ENCODE peak calls at places on chromosomes 3 and 15, in nine cellular contexts. One of them, this sample, is unnamed.

GRCh38 chr15:28123408-28124023 is 24.4 kb upstream of the OCA2 start:
- DNase-seq in brain microvascular endothelial cell: peak; percentile 84
- DNase-seq in right atrium auricular region: peak; percentile 72
- DNase-seq in IMR-90: peak; percentile 76
- DNase-seq in neural crest cell: peak; percentile 81
- DNase-seq in choroid plexus epithelial cell: peak; percentile 88
- DNase-seq in A549: peak; percentile 83
- DNase-seq in OCI-LY7: peak; percentile 60
- DNase-seq in fibroblast of the aortic adventitia: peak; percentile 64
- DNase-seq in this sample: peak; percentile 68

GRCh38 chr3:108914774-108915641 is 38.7 kb downstream of the GUCA1C start:
- DNase-seq in brain microvascular endothelial cell: peak; percentile 61
- DNase-seq in right atrium auricular region: no peak
- DNase-seq in IMR-90: peak; percentile 63
- DNase-seq in neural crest cell: peak; percentile 40
- DNase-seq in choroid plexus epithelial cell: peak; percentile 83
- DNase-seq in A549: peak; percentile 57
- DNase-seq in OCI-LY7: peak; percentile 56
- DNase-seq in fibroblast of the aortic adventitia: peak; percentile 64
- DNase-seq in this sample: peak; percentile 56

GRCh38 chr3:11391930-11392688 is 119.9 kb downstream of the ATG7 start:
- DNase-seq in brain microvascular endothelial cell: peak; percentile 70
- DNase-seq in right atrium auricular region: no peak
- DNase-seq in IMR-90: peak; percentile 59
- DNase-seq in neural crest cell: no peak
- DNase-seq in choroid plexus epithelial cell: peak; percentile 88
- DNase-seq in A549: no peak
- DNase-seq in OCI-LY7: no peak
- DNase-seq in fibroblast of the aortic adventitia: peak; percentile 71
- DNase-seq in this sample: peak; percentile 87

GRCh38 chr3:107797586-107797985 is 274.8 kb downstream of the BBX start:
- DNase-seq in brain microvascular endothelial cell: no peak
- DNase-seq in right atrium auricular region: no peak
- DNase-seq in IMR-90: no peak
- DNase-seq in neural crest cell: no peak
- DNase-seq in choroid plexus epithelial cell: no peak
- DNase-seq in A549: no peak
- DNase-seq in OCI-LY7: no peak
- DNase-seq in fibroblast of the aortic adventitia: peak; percentile 7
- DNase-seq in this sample: no peak

GRCh38 chr3:115217678-115218451 is 70.8 kb upstream of the ZBTB20 start:
- DNase-seq in brain microvascular endothelial cell: peak; percentile 70
- DNase-seq in right atrium auricular region: no peak
- DNase-seq in IMR-90: peak; percentile 71
- DNase-seq in neural crest cell: peak; percentile 55
- DNase-seq in choroid plexus epithelial cell: peak; percentile 83
- DNase-seq in A549: peak; percentile 22
- DNase-seq in OCI-LY7: peak; percentile 27
- DNase-seq in fibroblast of the aortic adventitia: peak; percentile 94
- DNase-seq in this sample: peak; percentile 64

GRCh38 chr3:152060701-152061100 is 187.3 kb downstream of the SUCNR1 start:
- DNase-seq in brain microvascular endothelial cell: no peak
- DNase-seq in right atrium auricular region: no peak
- DNase-seq in IMR-90: no peak
- DNase-seq in neural crest cell: no peak
- DNase-seq in choroid plexus epithelial cell: no peak
- DNase-seq in A549: no peak
- DNase-seq in OCI-LY7: no peak
- DNase-seq in fibroblast of the aortic adventitia: no peak
- DNase-seq in this sample: peak; percentile 36

GRCh38 chr3:129036234-129037092 is 24.1 kb upstream of the GP9 start:
- DNase-seq in brain microvascular endothelial cell: no peak
- DNase-seq in right atrium auricular region: no peak
- DNase-seq in IMR-90: no peak
- DNase-seq in neural crest cell: no peak
- DNase-seq in choroid plexus epithelial cell: no peak
- DNase-seq in A549: no peak
- DNase-seq in OCI-LY7: no peak
- DNase-seq in fibroblast of the aortic adventitia: no peak
- DNase-seq in this sample: no peak

GRCh38 chr3:5294360-5294759 is 106.9 kb downstream of the EDEM1 start:
- DNase-seq in brain microvascular endothelial cell: no peak
- DNase-seq in right atrium auricular region: no peak
- DNase-seq in IMR-90: peak; percentile 48
- DNase-seq in neural crest cell: no peak
- DNase-seq in choroid plexus epithelial cell: no peak
- DNase-seq in A549: no peak
- DNase-seq in OCI-LY7: no peak
- DNase-seq in fibroblast of the aortic adventitia: peak; percentile 5
- DNase-seq in this sample: peak; percentile 90

GRCh38 chr3:192851821-192852352 is 65.8 kb downstream of the MB21D2 start:
- DNase-seq in brain microvascular endothelial cell: peak; percentile 33
- DNase-seq in right atrium auricular region: peak; percentile 72
- DNase-seq in IMR-90: peak; percentile 42
- DNase-seq in neural crest cell: no peak
- DNase-seq in choroid plexus epithelial cell: peak; percentile 41
- DNase-seq in A549: peak; percentile 67
- DNase-seq in OCI-LY7: no peak
- DNase-seq in fibroblast of the aortic adventitia: peak; percentile 78
- DNase-seq in this sample: peak; percentile 75

GRCh38 chr15:25172691-25173090 is 217.9 kb downstream of the SNRPN start:
- DNase-seq in brain microvascular endothelial cell: no peak
- DNase-seq in right atrium auricular region: peak; percentile 26
- DNase-seq in IMR-90: no peak
- DNase-seq in neural crest cell: no peak
- DNase-seq in choroid plexus epithelial cell: no peak
- DNase-seq in A549: no peak
- DNase-seq in OCI-LY7: no peak
- DNase-seq in fibroblast of the aortic adventitia: no peak
- DNase-seq in this sample: no peak

GRCh38 chr3:174158674-174159073 is 700.5 kb upstream of the NAALADL2 start:
- DNase-seq in brain microvascular endothelial cell: no peak
- DNase-seq in right atrium auricular region: no peak
- DNase-seq in IMR-90: no peak
- DNase-seq in neural crest cell: no peak
- DNase-seq in choroid plexus epithelial cell: no peak
- DNase-seq in A549: no peak
- DNase-seq in OCI-LY7: no peak
- DNase-seq in fibroblast of the aortic adventitia: no peak
- DNase-seq in this sample: peak; percentile 7

GRCh38 chr3:122513386-122514122 is 1.2 kb downstream of the KPNA1 start:
- DNase-seq in brain microvascular endothelial cell: no peak
- DNase-seq in right atrium auricular region: no peak
- DNase-seq in IMR-90: peak; percentile 74
- DNase-seq in neural crest cell: no peak
- DNase-seq in choroid plexus epithelial cell: no peak
- DNase-seq in A549: no peak
- DNase-seq in OCI-LY7: no peak
- DNase-seq in fibroblast of the aortic adventitia: peak; percentile 33
- DNase-seq in this sample: peak; percentile 21

GRCh38 chr3:5188419-5189405 is 1.2 kb downstream of the EDEM1 start:
- DNase-seq in brain microvascular endothelial cell: no peak
- DNase-seq in right atrium auricular region: no peak
- DNase-seq in IMR-90: peak; percentile 17
- DNase-seq in neural crest cell: peak; percentile 6
- DNase-seq in choroid plexus epithelial cell: peak; percentile 52
- DNase-seq in A549: peak; percentile 54
- DNase-seq in OCI-LY7: peak; percentile 71
- DNase-seq in fibroblast of the aortic adventitia: peak; percentile 42
- DNase-seq in this sample: peak; percentile 32

GRCh38 chr3:129441782-129442181 is 1.8 kb downstream of the IFT122 start:
- DNase-seq in brain microvascular endothelial cell: no peak
- DNase-seq in right atrium auricular region: no peak
- DNase-seq in IMR-90: peak; percentile 50
- DNase-seq in neural crest cell: no peak
- DNase-seq in choroid plexus epithelial cell: peak; percentile 71
- DNase-seq in A549: no peak
- DNase-seq in OCI-LY7: no peak
- DNase-seq in fibroblast of the aortic adventitia: peak; percentile 71
- DNase-seq in this sample: peak; percentile 85

GRCh38 chr3:114290911-114291901 is 2.6 kb upstream of the TIGIT start:
- DNase-seq in brain microvascular endothelial cell: peak; percentile 31
- DNase-seq in right atrium auricular region: no peak
- DNase-seq in IMR-90: peak; percentile 37
- DNase-seq in neural crest cell: peak; percentile 72
- DNase-seq in choroid plexus epithelial cell: peak; percentile 76
- DNase-seq in A549: peak; percentile 61
- DNase-seq in OCI-LY7: peak; percentile 84
- DNase-seq in fibroblast of the aortic adventitia: peak; percentile 18
- DNase-seq in this sample: peak; percentile 42

GRCh38 chr3:51110586-51110985 is 274.5 kb upstream of the MANF start:
- DNase-seq in brain microvascular endothelial cell: no peak
- DNase-seq in right atrium auricular region: no peak
- DNase-seq in IMR-90: no peak
- DNase-seq in neural crest cell: no peak
- DNase-seq in choroid plexus epithelial cell: no peak
- DNase-seq in A549: no peak
- DNase-seq in OCI-LY7: no peak
- DNase-seq in fibroblast of the aortic adventitia: no peak
- DNase-seq in this sample: no peak

GRCh38 chr3:15241341-15241740 is 35.3 kb downstream of the CAPN7 start:
- DNase-seq in brain microvascular endothelial cell: peak; percentile 7
- DNase-seq in right atrium auricular region: no peak
- DNase-seq in IMR-90: no peak
- DNase-seq in neural crest cell: no peak
- DNase-seq in choroid plexus epithelial cell: peak; percentile 39
- DNase-seq in A549: peak; percentile 28
- DNase-seq in OCI-LY7: peak; percentile 65
- DNase-seq in fibroblast of the aortic adventitia: peak; percentile 31
- DNase-seq in this sample: peak; percentile 6
- TF ChIP-seq CTCF in brain microvascular endothelial cell: peak; percentile 56
- TF ChIP-seq CTCF in right atrium auricular region: no peak
- TF ChIP-seq CTCF in IMR-90: peak; percentile 21
- TF ChIP-seq CTCF in neural crest cell: peak; percentile 32
- TF ChIP-seq CTCF in choroid plexus epithelial cell: peak; percentile 49
- TF ChIP-seq CTCF in A549: peak; percentile 23
- TF ChIP-seq CTCF in OCI-LY7: peak; percentile 86
- TF ChIP-seq CTCF in fibroblast of the aortic adventitia: peak; percentile 22
- TF ChIP-seq CTCF in this sample: peak; percentile 37

DNA sequence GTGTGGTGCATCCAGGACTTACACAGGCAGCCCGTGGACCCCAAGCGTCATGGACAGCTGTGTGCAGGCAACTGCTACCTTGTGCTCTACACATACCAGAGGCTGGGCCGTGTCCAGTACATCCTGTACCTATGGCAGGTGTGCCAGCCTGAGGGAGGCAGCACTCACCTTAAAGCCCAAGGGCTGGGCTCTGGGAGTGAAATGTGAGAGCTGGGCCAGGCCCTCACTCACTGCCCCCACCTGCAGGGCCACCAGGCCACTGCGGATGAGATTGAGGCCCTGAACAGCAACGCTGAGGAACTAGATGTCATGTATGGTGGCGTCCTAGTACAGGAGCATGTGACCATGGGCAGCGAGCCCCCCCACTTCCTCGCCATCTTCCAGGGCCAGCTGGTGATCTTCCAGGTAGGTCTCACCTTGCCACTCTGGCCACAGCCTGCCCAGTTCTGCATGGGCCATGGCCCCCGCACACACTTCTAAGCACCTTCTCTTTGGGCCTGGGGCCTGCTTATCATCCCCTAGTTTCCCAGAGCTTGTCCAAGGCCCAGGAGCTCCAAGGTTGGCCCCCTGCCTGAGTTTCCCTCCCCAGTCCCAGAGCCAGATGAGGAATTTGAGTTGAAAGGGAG is 11.0 kb downstream of the VILL start:
- DNase-seq in brain microvascular endothelial cell: no peak
- DNase-seq in right atrium auricular region: no peak
- DNase-seq in IMR-90: no peak
- DNase-seq in neural crest cell: no peak
- DNase-seq in choroid plexus epithelial cell: no peak
- DNase-seq in A549: peak; percentile 29
- DNase-seq in OCI-LY7: no peak
- DNase-seq in fibroblast of the aortic adventitia: no peak
- DNase-seq in this sample: no peak
- TF ChIP-seq CTCF in brain microvascular endothelial cell: peak; percentile 43
- TF ChIP-seq CTCF in right atrium auricular region: no peak
- TF ChIP-seq CTCF in IMR-90: peak; percentile 17
- TF ChIP-seq CTCF in neural crest cell: no peak
- TF ChIP-seq CTCF in choroid plexus epithelial cell: peak; percentile 17
- TF ChIP-seq CTCF in A549: no peak
- TF ChIP-seq CTCF in OCI-LY7: peak; percentile 46
- TF ChIP-seq CTCF in fibroblast of the aortic adventitia: no peak
- TF ChIP-seq CTCF in this sample: no peak

GRCh38 chr3:61559108-61559731 is 2.2 kb upstream of the PTPRG start:
- DNase-seq in brain microvascular endothelial cell: no peak
- DNase-seq in right atrium auricular region: no peak
- DNase-seq in IMR-90: no peak
- DNase-seq in neural crest cell: no peak
- DNase-seq in choroid plexus epithelial cell: peak; percentile 67
- DNase-seq in A549: no peak
- DNase-seq in OCI-LY7: no peak
- DNase-seq in fibroblast of the aortic adventitia: peak; percentile 28
- DNase-seq in this sample: peak; percentile 16
- TF ChIP-seq CTCF in brain microvascular endothelial cell: peak; percentile 60
- TF ChIP-seq CTCF in right atrium auricular region: no peak
- TF ChIP-seq CTCF in IMR-90: no peak
- TF ChIP-seq CTCF in neural crest cell: peak; percentile 26
- TF ChIP-seq CTCF in choroid plexus epithelial cell: peak; percentile 68
- TF ChIP-seq CTCF in A549: no peak
- TF ChIP-seq CTCF in OCI-LY7: no peak
- TF ChIP-seq CTCF in fibroblast of the aortic adventitia: peak; percentile 45
- TF ChIP-seq CTCF in this sample: peak; percentile 30

DNA sequence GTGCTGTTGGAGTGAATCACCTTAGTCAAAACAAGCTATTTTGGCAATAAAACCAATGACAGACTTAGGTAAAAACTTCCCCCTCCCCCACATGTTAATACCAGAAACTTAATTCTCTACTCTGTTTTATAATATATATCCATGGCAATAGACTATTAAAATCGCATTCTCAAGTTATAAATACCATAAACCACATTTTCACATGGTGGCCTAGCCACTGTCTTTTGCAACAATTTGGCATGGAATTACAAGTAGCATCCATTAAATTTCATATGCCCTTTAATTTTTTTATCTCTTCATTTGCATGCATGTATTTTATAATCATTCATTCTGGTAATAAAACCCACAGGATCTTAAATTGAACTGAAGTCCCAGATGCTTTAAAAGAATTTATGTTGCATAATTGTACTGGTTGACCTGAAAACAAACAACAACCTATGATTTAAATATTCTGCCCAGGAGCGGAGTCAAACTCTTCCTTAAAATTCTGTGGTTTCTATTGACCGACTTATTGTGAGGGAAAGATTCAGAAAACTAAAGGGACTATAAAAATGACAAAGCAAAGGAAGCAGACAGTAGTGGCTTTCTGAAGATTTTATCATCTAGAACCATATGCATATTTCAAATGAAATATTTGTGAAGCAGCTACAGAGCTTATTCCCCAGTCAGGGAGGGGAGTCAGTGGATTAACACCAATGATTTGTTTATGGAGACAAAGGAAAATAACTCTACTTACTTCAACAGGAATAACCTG is 229.0 kb upstream of the TBL1XR1 start:
- DNase-seq in brain microvascular endothelial cell: no peak
- DNase-seq in right atrium auricular region: no peak
- DNase-seq in IMR-90: no peak
- DNase-seq in neural crest cell: no peak
- DNase-seq in choroid plexus epithelial cell: no peak
- DNase-seq in A549: no peak
- DNase-seq in OCI-LY7: no peak
- DNase-seq in fibroblast of the aortic adventitia: no peak
- DNase-seq in this sample: peak; percentile 86
- TF ChIP-seq CTCF in brain microvascular endothelial cell: no peak
- TF ChIP-seq CTCF in right atrium auricular region: no peak
- TF ChIP-seq CTCF in IMR-90: no peak
- TF ChIP-seq CTCF in neural crest cell: no peak
- TF ChIP-seq CTCF in choroid plexus epithelial cell: no peak
- TF ChIP-seq CTCF in A549: no peak
- TF ChIP-seq CTCF in OCI-LY7: no peak
- TF ChIP-seq CTCF in fibroblast of the aortic adventitia: no peak
- TF ChIP-seq CTCF in this sample: no peak